ENCODE peak calls at places on chromosomes 4 and X, in nine cellular contexts. One of them, this sample, is unnamed.

GRCh38 chr4:7434766-7435150 is at the start of gene PSAPL1:
- DNase-seq in OCI-LY7: no peak
- DNase-seq in SK-N-SH: peak
- DNase-seq in MM.1S: no peak
- DNase-seq in GM23248: peak
- DNase-seq in hepatocyte: peak
- DNase-seq in HCT116: peak
- DNase-seq in PC-3: peak
- DNase-seq in GM23338: peak
- DNase-seq in this sample: peak

GRCh38 chr4:156512622-156513021 is 459.0 kb downstream of the PDGFC start:
- DNase-seq in OCI-LY7: no peak
- DNase-seq in HCT116: no peak
- DNase-seq in MM.1S: no peak
- DNase-seq in PC-3: no peak
- DNase-seq in GM23248: peak
- DNase-seq in GM23338: no peak
- DNase-seq in hepatocyte: peak
- DNase-seq in SK-N-SH: no peak
- DNase-seq in this sample: no peak

GRCh38 chrX:110578270-110578669 is 217.3 kb downstream of the CHRDL1 start:
- DNase-seq in GM23248: no peak
- DNase-seq in hepatocyte: no peak
- DNase-seq in HCT116: no peak
- DNase-seq in MM.1S: no peak
- DNase-seq in PC-3: no peak
- DNase-seq in SK-N-SH: no peak
- DNase-seq in OCI-LY7: no peak
- DNase-seq in GM23338: no peak
- DNase-seq in this sample: peak

GRCh38 chr4:8419222-8420041 is 21.1 kb downstream of the ACOX3 start:
- DNase-seq in GM23248: peak
- DNase-seq in hepatocyte: no peak
- DNase-seq in MM.1S: no peak
- DNase-seq in OCI-LY7: no peak
- DNase-seq in SK-N-SH: no peak
- DNase-seq in GM23338: no peak
- DNase-seq in HCT116: no peak
- DNase-seq in PC-3: no peak
- DNase-seq in this sample: no peak

GRCh38 chr4:157220026-157220881 is at the start of gene GRIA2:
- DNase-seq in GM23338: peak
- DNase-seq in hepatocyte: peak
- DNase-seq in PC-3: no peak
- DNase-seq in HCT116: no peak
- DNase-seq in OCI-LY7: no peak
- DNase-seq in MM.1S: no peak
- DNase-seq in GM23248: peak
- DNase-seq in SK-N-SH: peak
- DNase-seq in this sample: peak

GRCh38 chr4:101259876-101260275 is 87.5 kb downstream of the PPP3CA start:
- DNase-seq in GM23338: no peak
- DNase-seq in SK-N-SH: no peak
- DNase-seq in MM.1S: peak
- DNase-seq in HCT116: no peak
- DNase-seq in hepatocyte: no peak
- DNase-seq in GM23248: peak
- DNase-seq in OCI-LY7: no peak
- DNase-seq in PC-3: no peak
- DNase-seq in this sample: no peak

GRCh38 chrX:39491548-39492297 is 606.0 kb downstream of the BCOR start:
- DNase-seq in MM.1S: peak
- DNase-seq in SK-N-SH: no peak
- DNase-seq in OCI-LY7: peak
- DNase-seq in GM23338: no peak
- DNase-seq in PC-3: no peak
- DNase-seq in HCT116: no peak
- DNase-seq in hepatocyte: peak
- DNase-seq in GM23248: no peak
- DNase-seq in this sample: no peak

GRCh38 chr4:25172964-25173917 is 13.0 kb upstream of the SEPSECS start:
- DNase-seq in GM23338: no peak
- DNase-seq in SK-N-SH: no peak
- DNase-seq in hepatocyte: peak
- DNase-seq in GM23248: peak
- DNase-seq in OCI-LY7: no peak
- DNase-seq in MM.1S: no peak
- DNase-seq in HCT116: peak
- DNase-seq in PC-3: peak
- DNase-seq in this sample: no peak

GRCh38 chrX:66050140-66050569 is 10.3 kb upstream of the VSIG4 start:
- DNase-seq in MM.1S: no peak
- DNase-seq in GM23248: no peak
- DNase-seq in GM23338: no peak
- DNase-seq in HCT116: no peak
- DNase-seq in SK-N-SH: no peak
- DNase-seq in hepatocyte: no peak
- DNase-seq in OCI-LY7: no peak
- DNase-seq in PC-3: no peak
- DNase-seq in this sample: no peak

GRCh38 chrX:154547245-154548027 is at the start of gene IKBKG:
- DNase-seq in MM.1S: peak
- DNase-seq in hepatocyte: peak
- DNase-seq in PC-3: peak
- DNase-seq in OCI-LY7: peak
- DNase-seq in GM23248: peak
- DNase-seq in HCT116: peak
- DNase-seq in GM23338: peak
- DNase-seq in SK-N-SH: peak
- DNase-seq in this sample: peak

GRCh38 chrX:148580016-148580415 is 79.6 kb downstream of the AFF2 start:
- DNase-seq in MM.1S: no peak
- DNase-seq in GM23338: no peak
- DNase-seq in SK-N-SH: no peak
- DNase-seq in GM23248: no peak
- DNase-seq in hepatocyte: no peak
- DNase-seq in HCT116: no peak
- DNase-seq in PC-3: no peak
- DNase-seq in OCI-LY7: peak
- DNase-seq in this sample: no peak

GRCh38 chr4:2417765-2418651 is at the start of gene ZFYVE28:
- DNase-seq in GM23248: peak
- DNase-seq in PC-3: peak
- DNase-seq in GM23338: peak
- DNase-seq in hepatocyte: no peak
- DNase-seq in MM.1S: no peak
- DNase-seq in HCT116: no peak
- DNase-seq in SK-N-SH: no peak
- DNase-seq in OCI-LY7: no peak
- DNase-seq in this sample: peak

GRCh38 chrX:136028383-136028984 is 43.2 kb downstream of the SLC9A6 start:
- DNase-seq in HCT116: peak
- DNase-seq in GM23338: peak
- DNase-seq in OCI-LY7: peak
- DNase-seq in GM23248: peak
- DNase-seq in hepatocyte: peak
- DNase-seq in MM.1S: peak
- DNase-seq in PC-3: peak
- DNase-seq in SK-N-SH: peak
- DNase-seq in this sample: peak

GRCh38 chr4:84218002-84218401 is 281.1 kb downstream of the NKX6-1 start:
- DNase-seq in OCI-LY7: no peak
- DNase-seq in SK-N-SH: no peak
- DNase-seq in HCT116: no peak
- DNase-seq in GM23248: no peak
- DNase-seq in GM23338: peak
- DNase-seq in MM.1S: no peak
- DNase-seq in PC-3: no peak
- DNase-seq in hepatocyte: no peak
- DNase-seq in this sample: peak

GRCh38 chr4:19304028-19304427 is 947.7 kb upstream of the SLIT2 start:
- DNase-seq in GM23338: no peak
- DNase-seq in HCT116: no peak
- DNase-seq in GM23248: no peak
- DNase-seq in OCI-LY7: no peak
- DNase-seq in PC-3: peak
- DNase-seq in SK-N-SH: no peak
- DNase-seq in hepatocyte: no peak
- DNase-seq in MM.1S: no peak
- DNase-seq in this sample: no peak

DNA sequence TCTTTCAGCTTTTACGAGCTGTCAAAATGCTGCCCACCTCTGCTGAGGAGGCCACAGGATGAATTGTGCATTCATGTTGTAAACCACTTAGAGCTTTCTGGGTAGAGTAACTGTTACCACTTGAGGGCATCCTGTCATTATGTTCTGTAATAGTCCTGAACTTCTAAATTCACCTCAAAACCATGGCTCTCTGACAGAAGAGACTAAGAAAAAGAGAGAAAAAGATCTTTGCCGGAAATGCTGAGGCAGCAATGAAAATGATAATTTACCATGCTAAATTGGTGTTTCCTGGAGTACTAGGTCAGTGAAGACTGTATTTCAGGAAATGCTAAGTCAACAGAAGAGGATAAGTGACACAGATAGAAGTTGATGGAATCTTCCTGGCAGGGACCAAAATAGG is 942.3 kb upstream of the SLIT2 start:
- DNase-seq in PC-3: peak
- DNase-seq in MM.1S: peak
- DNase-seq in HCT116: no peak
- DNase-seq in hepatocyte: peak
- DNase-seq in OCI-LY7: no peak
- DNase-seq in GM23338: peak
- DNase-seq in SK-N-SH: no peak
- DNase-seq in GM23248: peak
- DNase-seq in this sample: peak
- TF ChIP-seq EZH2phosphoT487 in PC-3: no peak
- TF ChIP-seq EZH2phosphoT487 in MM.1S: no peak
- TF ChIP-seq EZH2phosphoT487 in HCT116: no peak
- TF ChIP-seq EZH2phosphoT487 in hepatocyte: no peak
- TF ChIP-seq EZH2phosphoT487 in OCI-LY7: no peak
- TF ChIP-seq EZH2phosphoT487 in GM23338: no peak
- TF ChIP-seq EZH2phosphoT487 in SK-N-SH: no peak
- TF ChIP-seq EZH2phosphoT487 in GM23248: no peak
- TF ChIP-seq EZH2phosphoT487 in this sample: no peak

DNA sequence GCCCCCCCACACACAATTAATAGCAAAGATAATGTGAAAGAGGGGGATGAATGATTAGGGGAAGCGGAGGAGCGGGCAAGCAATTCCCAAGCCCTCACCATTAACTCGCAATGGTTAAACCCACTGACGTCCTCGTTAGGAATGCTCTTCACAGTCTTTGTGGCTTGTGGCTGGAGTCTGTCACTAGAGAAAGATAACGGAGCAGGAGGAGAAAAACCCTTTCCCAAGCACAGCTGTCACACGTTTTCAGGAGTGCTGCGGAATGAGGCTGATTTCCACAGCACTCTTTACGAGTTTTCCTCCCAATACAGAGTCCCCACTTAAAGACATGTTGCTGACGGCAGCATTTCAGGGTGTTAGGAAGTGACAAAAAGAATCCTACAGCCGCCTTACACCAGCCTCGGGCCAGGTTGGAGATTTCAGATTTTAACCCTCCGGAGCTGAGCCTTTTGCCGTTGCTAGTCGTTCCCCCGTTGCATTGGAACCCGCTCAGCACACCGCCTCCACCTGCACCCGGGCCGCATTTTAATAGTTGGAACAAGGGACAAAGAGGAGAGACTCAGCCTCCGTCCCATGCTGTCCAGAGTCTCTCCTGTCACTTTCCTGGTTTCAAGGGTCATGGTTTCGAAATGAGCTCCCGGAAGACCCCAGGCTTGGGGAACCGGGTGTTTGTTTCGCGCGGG is 92.2 kb downstream of the GEMIN8 start:
- DNase-seq in OCI-LY7: no peak
- DNase-seq in GM23338: no peak
- DNase-seq in MM.1S: no peak
- DNase-seq in hepatocyte: no peak
- DNase-seq in HCT116: no peak
- DNase-seq in PC-3: no peak
- DNase-seq in GM23248: peak
- DNase-seq in SK-N-SH: peak
- DNase-seq in this sample: peak
- TF ChIP-seq EZH2phosphoT487 in OCI-LY7: no peak
- TF ChIP-seq EZH2phosphoT487 in GM23338: no peak
- TF ChIP-seq EZH2phosphoT487 in MM.1S: no peak
- TF ChIP-seq EZH2phosphoT487 in hepatocyte: no peak
- TF ChIP-seq EZH2phosphoT487 in HCT116: no peak
- TF ChIP-seq EZH2phosphoT487 in PC-3: no peak
- TF ChIP-seq EZH2phosphoT487 in GM23248: no peak
- TF ChIP-seq EZH2phosphoT487 in SK-N-SH: no peak
- TF ChIP-seq EZH2phosphoT487 in this sample: no peak

GRCh38 chr4:117664706-117665444 is 369.4 kb upstream of the NDST3 start:
- DNase-seq in SK-N-SH: no peak
- DNase-seq in OCI-LY7: no peak
- DNase-seq in GM23338: no peak
- DNase-seq in GM23248: no peak
- DNase-seq in HCT116: no peak
- DNase-seq in hepatocyte: no peak
- DNase-seq in MM.1S: no peak
- DNase-seq in PC-3: peak
- DNase-seq in this sample: no peak
- TF ChIP-seq EZH2phosphoT487 in SK-N-SH: no peak
- TF ChIP-seq EZH2phosphoT487 in OCI-LY7: no peak
- TF ChIP-seq EZH2phosphoT487 in GM23338: no peak
- TF ChIP-seq EZH2phosphoT487 in GM23248: no peak
- TF ChIP-seq EZH2phosphoT487 in HCT116: no peak
- TF ChIP-seq EZH2phosphoT487 in hepatocyte: no peak
- TF ChIP-seq EZH2phosphoT487 in MM.1S: no peak
- TF ChIP-seq EZH2phosphoT487 in PC-3: no peak
- TF ChIP-seq EZH2phosphoT487 in this sample: no peak

DNA sequence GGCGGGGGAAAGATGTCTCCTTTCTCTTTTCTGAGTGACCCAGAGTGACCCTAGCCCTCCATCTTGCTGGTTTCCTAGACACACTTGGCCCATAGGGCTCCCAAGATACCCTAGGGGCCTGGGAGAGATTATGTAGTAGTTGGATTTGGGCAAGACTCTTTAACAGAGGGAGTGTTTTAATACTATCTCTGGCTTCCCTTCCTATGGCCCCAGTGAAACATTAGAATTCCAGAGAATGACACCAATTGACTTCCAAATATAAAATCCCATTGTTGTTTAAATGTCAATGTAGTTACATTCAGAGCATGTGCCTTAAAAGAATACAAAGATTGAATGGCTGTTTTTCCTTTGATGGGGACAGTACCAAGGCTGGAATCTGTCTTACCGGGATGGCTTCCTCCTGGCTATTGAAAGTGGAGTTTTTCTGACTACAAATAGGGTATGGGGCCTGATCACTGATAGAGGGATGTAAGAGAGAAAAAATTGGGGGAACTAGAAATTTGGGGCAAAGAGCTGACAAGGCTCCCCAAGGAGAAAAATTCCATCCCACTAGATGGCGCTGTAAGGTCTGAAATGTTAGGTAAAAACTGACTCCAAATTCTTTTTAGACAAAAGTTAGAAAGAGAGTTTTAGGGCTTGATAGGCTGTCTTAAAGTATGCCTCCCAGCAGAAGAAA is 10.7 kb downstream of the TENT5D start:
- DNase-seq in GM23338: peak
- DNase-seq in SK-N-SH: peak
- DNase-seq in hepatocyte: no peak
- DNase-seq in HCT116: no peak
- DNase-seq in MM.1S: peak
- DNase-seq in OCI-LY7: peak
- DNase-seq in PC-3: peak
- DNase-seq in GM23248: peak
- DNase-seq in this sample: peak
- TF ChIP-seq EZH2phosphoT487 in GM23338: no peak
- TF ChIP-seq EZH2phosphoT487 in SK-N-SH: no peak
- TF ChIP-seq EZH2phosphoT487 in hepatocyte: no peak
- TF ChIP-seq EZH2phosphoT487 in HCT116: no peak
- TF ChIP-seq EZH2phosphoT487 in MM.1S: no peak
- TF ChIP-seq EZH2phosphoT487 in OCI-LY7: no peak
- TF ChIP-seq EZH2phosphoT487 in PC-3: no peak
- TF ChIP-seq EZH2phosphoT487 in GM23248: no peak
- TF ChIP-seq EZH2phosphoT487 in this sample: no peak

GRCh38 chr4:186746581-186746980 is 22.9 kb upstream of the FAT1 start:
- DNase-seq in SK-N-SH: no peak
- DNase-seq in MM.1S: no peak
- DNase-seq in OCI-LY7: no peak
- DNase-seq in hepatocyte: no peak
- DNase-seq in PC-3: no peak
- DNase-seq in GM23338: no peak
- DNase-seq in HCT116: no peak
- DNase-seq in GM23248: peak
- DNase-seq in this sample: no peak
- TF ChIP-seq EZH2phosphoT487 in SK-N-SH: no peak
- TF ChIP-seq EZH2phosphoT487 in MM.1S: no peak
- TF ChIP-seq EZH2phosphoT487 in OCI-LY7: no peak
- TF ChIP-seq EZH2phosphoT487 in hepatocyte: no peak
- TF ChIP-seq EZH2phosphoT487 in PC-3: no peak
- TF ChIP-seq EZH2phosphoT487 in GM23338: no peak
- TF ChIP-seq EZH2phosphoT487 in HCT116: no peak
- TF ChIP-seq EZH2phosphoT487 in GM23248: no peak
- TF ChIP-seq EZH2phosphoT487 in this sample: no peak

This sample was measured in neural progenitor cell.